ENCODE peak calls at places on chromosome 12, in four cellular contexts. X, A, I and R are unnamed samples.

GRCh38 chr12:110077769-110078168 is 29.4 kb upstream of the C12orf76 start:
- DNase-seq in X (no peak), A (no peak), I (no peak), R (no peak)

GRCh38 chr12:125079943-125080645 is 14.9 kb downstream of the AACS start:
- DNase-seq in I (peak), X (no peak), A (no peak), R (no peak)

GRCh38 chr12:115403689-115404088 is 719.7 kb upstream of the TBX3 start:
- DNase-seq in I (no peak), A (no peak), X (no peak), R (no peak)

GRCh38 chr12:47078733-47079364 is 572 bp upstream of the PCED1B start:
- DNase-seq in X (peak), I (no peak), A (peak), R (peak)

GRCh38 chr12:104704224-104704623 is 247.5 kb downstream of the CHST11 start:
- DNase-seq in A (no peak), X (no peak), I (no peak), R (no peak)

GRCh38 chr12:111024205-111024794 is 103.9 kb upstream of the MYL2 start:
- DNase-seq in I (peak), X (peak), A (no peak), R (no peak)

GRCh38 chr12:27161458-27162228 is 79.3 kb upstream of the C12orf71 start:
- DNase-seq in X (no peak), I (peak), A (no peak), R (no peak)

GRCh38 chr12:46187023-46187422 is 81.8 kb downstream of the SLC38A1 start:
- DNase-seq in I (peak), A (peak), X (no peak), R (no peak)